ENCODE peak calls at places on chromosome 22, in ten cellular contexts. One of them, this sample, is unnamed.

GRCh38 chr22:44680481-44680894 is 21.5 kb upstream of the PRR5 start:
- DNase-seq in non-pigmented ciliary epithelial cell: no peak
- DNase-seq in right lobe of liver: no peak
- DNase-seq in Peyer's patch: no peak
- DNase-seq in lower lobe of right lung: no peak
- DNase-seq in activated CD8-positive, alpha-beta memory T cell treated with anti-CD3 and anti-CD28 coated beads for 24 hours: no peak
- DNase-seq in AG10803: no peak
- DNase-seq in cardiac fibroblast: no peak
- DNase-seq in left colon: no peak
- DNase-seq in fibroblast of the aortic adventitia: no peak
- DNase-seq in this sample: no peak

GRCh38 chr22:22536916-22537315 is 16.8 kb upstream of the ZNF280A start:
- DNase-seq in non-pigmented ciliary epithelial cell: no peak
- DNase-seq in right lobe of liver: no peak
- DNase-seq in Peyer's patch: no peak
- DNase-seq in lower lobe of right lung: no peak
- DNase-seq in activated CD8-positive, alpha-beta memory T cell treated with anti-CD3 and anti-CD28 coated beads for 24 hours: no peak
- DNase-seq in AG10803: no peak
- DNase-seq in cardiac fibroblast: no peak
- DNase-seq in left colon: no peak
- DNase-seq in fibroblast of the aortic adventitia: no peak
- DNase-seq in this sample: no peak

GRCh38 chr22:37560682-37561208 is 465 bp downstream of the CDC42EP1 start:
- DNase-seq in non-pigmented ciliary epithelial cell: no peak
- DNase-seq in right lobe of liver: no peak
- DNase-seq in Peyer's patch: no peak
- DNase-seq in lower lobe of right lung: peak
- DNase-seq in activated CD8-positive, alpha-beta memory T cell treated with anti-CD3 and anti-CD28 coated beads for 24 hours: no peak
- DNase-seq in AG10803: peak
- DNase-seq in cardiac fibroblast: peak
- DNase-seq in left colon: no peak
- DNase-seq in fibroblast of the aortic adventitia: peak
- DNase-seq in this sample: peak

GRCh38 chr22:35342390-35342789 is 38.5 kb upstream of the HMOX1 start:
- DNase-seq in non-pigmented ciliary epithelial cell: no peak
- DNase-seq in right lobe of liver: no peak
- DNase-seq in Peyer's patch: no peak
- DNase-seq in lower lobe of right lung: no peak
- DNase-seq in activated CD8-positive, alpha-beta memory T cell treated with anti-CD3 and anti-CD28 coated beads for 24 hours: no peak
- DNase-seq in AG10803: no peak
- DNase-seq in cardiac fibroblast: no peak
- DNase-seq in left colon: no peak
- DNase-seq in fibroblast of the aortic adventitia: no peak
- DNase-seq in this sample: no peak

GRCh38 chr22:50169774-50170341 is 673 bp upstream of the PANX2 start:
- DNase-seq in non-pigmented ciliary epithelial cell: no peak
- DNase-seq in right lobe of liver: peak
- DNase-seq in Peyer's patch: no peak
- DNase-seq in lower lobe of right lung: peak
- DNase-seq in activated CD8-positive, alpha-beta memory T cell treated with anti-CD3 and anti-CD28 coated beads for 24 hours: peak
- DNase-seq in AG10803: no peak
- DNase-seq in cardiac fibroblast: peak
- DNase-seq in left colon: no peak
- DNase-seq in fibroblast of the aortic adventitia: peak
- DNase-seq in this sample: no peak

GRCh38 chr22:41092847-41093371 is 517 bp downstream of the EP300 start:
- DNase-seq in non-pigmented ciliary epithelial cell: no peak
- DNase-seq in right lobe of liver: no peak
- DNase-seq in Peyer's patch: no peak
- DNase-seq in lower lobe of right lung: peak
- DNase-seq in activated CD8-positive, alpha-beta memory T cell treated with anti-CD3 and anti-CD28 coated beads for 24 hours: no peak
- DNase-seq in AG10803: peak
- DNase-seq in cardiac fibroblast: peak
- DNase-seq in left colon: peak
- DNase-seq in fibroblast of the aortic adventitia: peak
- DNase-seq in this sample: peak

GRCh38 chr22:35349368-35349703 is 31.6 kb upstream of the HMOX1 start:
- DNase-seq in non-pigmented ciliary epithelial cell: no peak
- DNase-seq in right lobe of liver: peak
- DNase-seq in Peyer's patch: no peak
- DNase-seq in lower lobe of right lung: no peak
- DNase-seq in activated CD8-positive, alpha-beta memory T cell treated with anti-CD3 and anti-CD28 coated beads for 24 hours: no peak
- DNase-seq in AG10803: no peak
- DNase-seq in cardiac fibroblast: no peak
- DNase-seq in left colon: no peak
- DNase-seq in fibroblast of the aortic adventitia: no peak
- DNase-seq in this sample: no peak

GRCh38 chr22:39214383-39215069 is 30.3 kb downstream of the PDGFB start:
- DNase-seq in non-pigmented ciliary epithelial cell: peak
- DNase-seq in right lobe of liver: no peak
- DNase-seq in Peyer's patch: no peak
- DNase-seq in lower lobe of right lung: peak
- DNase-seq in activated CD8-positive, alpha-beta memory T cell treated with anti-CD3 and anti-CD28 coated beads for 24 hours: peak
- DNase-seq in AG10803: no peak
- DNase-seq in cardiac fibroblast: no peak
- DNase-seq in left colon: peak
- DNase-seq in fibroblast of the aortic adventitia: no peak
- DNase-seq in this sample: peak

GRCh38 chr22:44459041-44459440 is 39.0 kb downstream of the RTL6 start:
- DNase-seq in non-pigmented ciliary epithelial cell: no peak
- DNase-seq in right lobe of liver: no peak
- DNase-seq in Peyer's patch: peak
- DNase-seq in lower lobe of right lung: no peak
- DNase-seq in activated CD8-positive, alpha-beta memory T cell treated with anti-CD3 and anti-CD28 coated beads for 24 hours: peak
- DNase-seq in AG10803: no peak
- DNase-seq in cardiac fibroblast: no peak
- DNase-seq in left colon: no peak
- DNase-seq in fibroblast of the aortic adventitia: no peak
- DNase-seq in this sample: no peak

GRCh38 chr22:20391222-20391621 is 2.7 kb upstream of the ZNF74 start:
- DNase-seq in non-pigmented ciliary epithelial cell: no peak
- DNase-seq in right lobe of liver: no peak
- DNase-seq in Peyer's patch: no peak
- DNase-seq in lower lobe of right lung: no peak
- DNase-seq in activated CD8-positive, alpha-beta memory T cell treated with anti-CD3 and anti-CD28 coated beads for 24 hours: no peak
- DNase-seq in AG10803: no peak
- DNase-seq in cardiac fibroblast: no peak
- DNase-seq in left colon: no peak
- DNase-seq in fibroblast of the aortic adventitia: no peak
- DNase-seq in this sample: no peak